ENCODE peak calls at places on chromosomes 12 and 14, in nine cellular contexts. N, K, O, L, B, T, M, Z and S are unnamed samples.

GRCh38 chr14:103715052-103716000 is at the start of the genes XRCC3 and ZFYVE21:
- DNase-seq in N (peak; percentile 98), K (peak; percentile 99), O (peak; percentile 100), L (peak; percentile 99), B (peak; percentile 100), T (peak; percentile 99), M (peak; percentile 99), Z (peak; percentile 99), S (peak; percentile 100)

GRCh38 chr12:2288471-2288870 is 235.7 kb downstream of the CACNA1C start:
- DNase-seq in N (no peak), K (no peak), O (no peak), L (no peak), B (no peak), T (no peak), M (no peak), Z (no peak), S (no peak)

GRCh38 chr12:91991397-91992187 is 154.1 kb downstream of the BTG1 start:
- DNase-seq in N (no peak), K (peak; percentile 52), O (no peak), L (no peak), B (no peak), T (peak; percentile 14), M (no peak), Z (no peak), S (no peak)

GRCh38 chr14:55127491-55127951 is 1.5 kb upstream of the LGALS3 start:
- DNase-seq in N (peak; percentile 83), K (no peak), O (no peak), L (no peak), B (peak; percentile 59), T (peak; percentile 88), M (peak; percentile 24), Z (peak; percentile 39), S (peak; percentile 78)

GRCh38 chr14:85528080-85528881 is 1.7 kb upstream of the FLRT2 start:
- DNase-seq in N (peak; percentile 89), K (no peak), O (no peak), L (peak; percentile 69), B (no peak), T (peak; percentile 77), M (peak; percentile 89), Z (peak; percentile 90), S (peak; percentile 81)

GRCh38 chr12:25186788-25187397 is 8.1 kb downstream of the DNAI7 start:
- DNase-seq in N (peak; percentile 73), K (no peak), O (no peak), L (no peak), B (no peak), T (peak; percentile 33), M (peak; percentile 14), Z (peak; percentile 8), S (no peak)

GRCh38 chr12:52207106-52207505 is 15.3 kb upstream of the KRT80 start:
- DNase-seq in N (no peak), K (no peak), O (peak; percentile 76), L (no peak), B (no peak), T (no peak), M (no peak), Z (no peak), S (no peak)

GRCh38 chr12:48822139-48822538 is 3.8 kb downstream of the CACNB3 start:
- DNase-seq in N (no peak), K (no peak), O (no peak), L (no peak), B (no peak), T (no peak), M (no peak), Z (no peak), S (no peak)

GRCh38 chr14:102822311-102822863 is 45.1 kb downstream of the TRAF3 start:
- DNase-seq in N (no peak), K (no peak), O (no peak), L (no peak), B (no peak), T (no peak), M (no peak), Z (peak; percentile 28), S (no peak)

GRCh38 chr12:34391771-34392581 is 369.7 kb downstream of the ALG10 start:
- DNase-seq in N (no peak), K (no peak), O (no peak), L (no peak), B (no peak), T (no peak), M (no peak), Z (no peak), S (no peak)

GRCh38 chr14:95522116-95522515 is 5.7 kb upstream of the SYNE3 start:
- DNase-seq in N (no peak), K (no peak), O (no peak), L (no peak), B (no peak), T (no peak), M (no peak), Z (no peak), S (no peak)

GRCh38 chr14:95523818-95524448 is 7.5 kb upstream of the SYNE3 start:
- DNase-seq in N (no peak), K (peak; percentile 31), O (no peak), L (peak; percentile 33), B (peak; percentile 68), T (no peak), M (peak; percentile 88), Z (peak; percentile 89), S (no peak)

GRCh38 chr14:95522556-95522955 is 6.1 kb upstream of the SYNE3 start:
- DNase-seq in N (no peak), K (no peak), O (no peak), L (no peak), B (no peak), T (no peak), M (no peak), Z (no peak), S (no peak)

GRCh38 chr14:95524706-95525512 is 8.5 kb upstream of the SYNE3 start:
- DNase-seq in N (peak; percentile 34), K (no peak), O (no peak), L (no peak), B (no peak), T (peak; percentile 80), M (peak; percentile 50), Z (peak; percentile 71), S (no peak)

GRCh38 chr14:95523051-95523817 is 6.8 kb upstream of the SYNE3 start:
- DNase-seq in N (no peak), K (no peak), O (no peak), L (no peak), B (no peak), T (no peak), M (peak; percentile 82), Z (peak; percentile 55), S (no peak)
- H2AFZ ChIP-seq in N (no peak overlapping the region), K (no peak overlapping the region), O (peak overlapping the region; percentile 51), L (no peak overlapping the region), B (peak overlapping the region; percentile 48), T (no peak overlapping the region), M (peak overlapping the region; percentile 10), Z (peak overlapping the region; percentile 36), S (no peak overlapping the region)

GRCh38 chr14:53295985-53296582 is 143.0 kb upstream of the DDHD1 start:
- DNase-seq in N (peak; percentile 37), K (peak; percentile 57), O (peak; percentile 8), L (peak; percentile 76), B (peak; percentile 89), T (peak; percentile 19), M (peak; percentile 49), Z (peak; percentile 45), S (peak; percentile 65)
- H2AFZ ChIP-seq in N (no peak overlapping the region), K (no peak overlapping the region), O (no peak overlapping the region), L (no peak overlapping the region), B (no peak overlapping the region), T (no peak overlapping the region), M (no peak overlapping the region), Z (no peak overlapping the region), S (no peak overlapping the region)

GRCh38 chr12:54413284-54414190 is 5.5 kb downstream of the ITGA5 start:
- DNase-seq in N (peak; percentile 37), K (peak; percentile 65), O (no peak), L (no peak), B (no peak), T (no peak), M (peak; percentile 69), Z (no peak), S (no peak)

GRCh38 chr12:54414191-54414525 is 4.9 kb downstream of the ITGA5 start:
- DNase-seq in N (no peak), K (no peak), O (no peak), L (no peak), B (no peak), T (no peak), M (no peak), Z (no peak), S (no peak)

GRCh38 chr12:54411398-54412241 is 7.4 kb downstream of the ITGA5 start:
- DNase-seq in N (peak; percentile 92), K (peak; percentile 57), O (no peak), L (peak; percentile 66), B (peak; percentile 74), T (peak; percentile 99), M (peak; percentile 97), Z (peak; percentile 96), S (peak; percentile 46)

GRCh38 chr12:54412786-54413185 is 6.3 kb downstream of the ITGA5 start:
- DNase-seq in N (no peak), K (no peak), O (no peak), L (no peak), B (no peak), T (no peak), M (no peak), Z (no peak), S (no peak)

GRCh38 chr12:54412348-54412747 is 6.7 kb downstream of the ITGA5 start:
- DNase-seq in N (no peak), K (no peak), O (no peak), L (no peak), B (no peak), T (no peak), M (no peak), Z (no peak), S (no peak)
- H2AFZ ChIP-seq in N (no peak overlapping the region), K (peak overlapping the region; percentile 69), O (no peak overlapping the region), L (no peak overlapping the region), B (no peak overlapping the region), T (no peak overlapping the region), M (no peak overlapping the region), Z (no peak overlapping the region), S (no peak overlapping the region)

GRCh38 chr14:31030406-31030805 is 4.2 kb upstream of the STRN3 start:
- DNase-seq in N (no peak), K (no peak), O (no peak), L (no peak), B (no peak), T (no peak), M (no peak), Z (no peak), S (no peak)
- H2AFZ ChIP-seq in N (no peak overlapping the region), K (no peak overlapping the region), O (no peak overlapping the region), L (no peak overlapping the region), B (no peak overlapping the region), T (no peak overlapping the region), M (no peak overlapping the region), Z (no peak overlapping the region), S (no peak overlapping the region)

DNA sequence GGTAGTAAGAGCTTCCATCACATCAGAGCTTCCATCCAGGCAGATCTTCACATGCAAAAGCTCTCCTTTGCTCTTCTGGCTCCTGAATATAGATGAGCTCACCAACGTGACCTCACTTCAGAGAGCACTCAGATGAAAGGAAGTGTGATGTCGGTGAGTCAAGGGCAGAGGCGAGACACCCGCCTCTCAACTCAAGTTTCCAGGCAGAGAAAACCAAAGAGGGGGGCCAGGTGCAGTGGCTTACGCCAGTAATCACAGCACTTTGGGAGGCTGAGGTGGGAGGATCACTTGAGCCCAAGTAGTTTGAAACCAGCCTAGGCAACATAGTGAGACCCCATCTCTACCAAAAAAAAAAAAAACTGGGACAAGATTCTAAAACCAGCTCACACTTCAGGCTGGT is 126.9 kb downstream of the DUSP6 start:
- DNase-seq in N (peak; percentile 81), K (no peak), O (no peak), L (no peak), B (peak; percentile 53), T (peak; percentile 94), M (peak; percentile 70), Z (peak; percentile 78), S (peak; percentile 40)
- H2AFZ ChIP-seq in N (peak overlapping the region; percentile 85), K (no peak overlapping the region), O (peak overlapping the region; percentile 85), L (peak overlapping the region; percentile 18), B (no peak overlapping the region), T (peak overlapping the region; percentile 40), M (peak overlapping the region; percentile 61), Z (peak overlapping the region; percentile 64), S (no peak overlapping the region)

GRCh38 chr12:108046135-108046534 is 83.0 kb upstream of the WSCD2 start:
- DNase-seq in N (no peak), K (no peak), O (no peak), L (peak; percentile 29), B (no peak), T (no peak), M (no peak), Z (no peak), S (no peak)
- H2AFZ ChIP-seq in N (no peak overlapping the region), K (no peak overlapping the region), O (no peak overlapping the region), L (peak overlapping the region; percentile 81), B (no peak overlapping the region), T (no peak overlapping the region), M (no peak overlapping the region), Z (no peak overlapping the region), S (no peak overlapping the region)